ENCODE peak calls at places on chromosomes 16 and 17, in seven cellular contexts. One of them, this sample, is unnamed.

GRCh38 chr17:36004604-36005003 is 3.3 kb upstream of the CCL15 start:
- DNase-seq in fibroblast of lung: no peak
- DNase-seq in kidney epithelial cell: no peak
- DNase-seq in A549: no peak
- DNase-seq in tibial nerve: no peak
- DNase-seq in lung: no peak
- DNase-seq in GM23338: no peak
- DNase-seq in this sample: no peak

GRCh38 chr17:7380321-7380720 is 568 bp upstream of the TNK1 start:
- DNase-seq in fibroblast of lung: peak
- DNase-seq in kidney epithelial cell: no peak
- DNase-seq in A549: no peak
- DNase-seq in tibial nerve: peak
- DNase-seq in lung: peak
- DNase-seq in GM23338: peak
- DNase-seq in this sample: no peak

GRCh38 chr16:85302848-85303353 is 190.6 kb upstream of the CIBAR2 start:
- DNase-seq in fibroblast of lung: no peak
- DNase-seq in kidney epithelial cell: no peak
- DNase-seq in A549: no peak
- DNase-seq in tibial nerve: no peak
- DNase-seq in lung: no peak
- DNase-seq in GM23338: no peak
- DNase-seq in this sample: no peak

GRCh38 chr17:78284146-78284545 is 52.7 kb downstream of the TMEM235 start:
- DNase-seq in fibroblast of lung: peak
- DNase-seq in kidney epithelial cell: no peak
- DNase-seq in A549: no peak
- DNase-seq in tibial nerve: no peak
- DNase-seq in lung: no peak
- DNase-seq in GM23338: no peak
- DNase-seq in this sample: no peak

GRCh38 chr17:17535957-17536356 is 39.8 kb upstream of the RASD1 start:
- DNase-seq in fibroblast of lung: peak
- DNase-seq in kidney epithelial cell: no peak
- DNase-seq in A549: peak
- DNase-seq in tibial nerve: no peak
- DNase-seq in lung: peak
- DNase-seq in GM23338: no peak
- DNase-seq in this sample: peak

GRCh38 chr17:61451538-61452300 is 503 bp upstream of the TBX4 start:
- DNase-seq in fibroblast of lung: peak
- DNase-seq in kidney epithelial cell: no peak
- DNase-seq in A549: no peak
- DNase-seq in tibial nerve: no peak
- DNase-seq in lung: no peak
- DNase-seq in GM23338: peak
- DNase-seq in this sample: no peak

GRCh38 chr16:2866422-2866821 is 8.5 kb upstream of the PRSS22 start:
- DNase-seq in fibroblast of lung: no peak
- DNase-seq in kidney epithelial cell: no peak
- DNase-seq in A549: no peak
- DNase-seq in tibial nerve: no peak
- DNase-seq in lung: no peak
- DNase-seq in GM23338: no peak
- DNase-seq in this sample: no peak

GRCh38 chr17:72338847-72339790 is 218.3 kb downstream of the SOX9 start:
- DNase-seq in fibroblast of lung: peak
- DNase-seq in kidney epithelial cell: peak
- DNase-seq in A549: peak
- DNase-seq in tibial nerve: no peak
- DNase-seq in lung: no peak
- DNase-seq in GM23338: no peak
- DNase-seq in this sample: peak

GRCh38 chr17:58605986-58606385 is 85.9 kb downstream of the TEX14 start:
- DNase-seq in fibroblast of lung: no peak
- DNase-seq in kidney epithelial cell: no peak
- DNase-seq in A549: no peak
- DNase-seq in tibial nerve: no peak
- DNase-seq in lung: no peak
- DNase-seq in GM23338: no peak
- DNase-seq in this sample: no peak

GRCh38 chr16:11405331-11406176 is 60.3 kb downstream of the RMI2 start:
- DNase-seq in fibroblast of lung: peak
- DNase-seq in kidney epithelial cell: no peak
- DNase-seq in A549: peak
- DNase-seq in tibial nerve: peak
- DNase-seq in lung: no peak
- DNase-seq in GM23338: peak
- DNase-seq in this sample: no peak

GRCh38 chr17:45895304-45895968 is 1.1 kb downstream of the MAPT start:
- DNase-seq in fibroblast of lung: peak
- DNase-seq in kidney epithelial cell: no peak
- DNase-seq in A549: peak
- DNase-seq in tibial nerve: no peak
- DNase-seq in lung: no peak
- DNase-seq in GM23338: peak
- DNase-seq in this sample: no peak

GRCh38 chr17:43442711-43443110 is 41.1 kb upstream of the DHX8 start:
- DNase-seq in fibroblast of lung: no peak
- DNase-seq in kidney epithelial cell: no peak
- DNase-seq in A549: no peak
- DNase-seq in tibial nerve: no peak
- DNase-seq in lung: no peak
- DNase-seq in GM23338: no peak
- DNase-seq in this sample: peak

GRCh38 chr16:85441189-85441889 is 171.8 kb upstream of the GSE1 start:
- DNase-seq in fibroblast of lung: no peak
- DNase-seq in kidney epithelial cell: no peak
- DNase-seq in A549: no peak
- DNase-seq in tibial nerve: no peak
- DNase-seq in lung: no peak
- DNase-seq in GM23338: peak
- DNase-seq in this sample: no peak

GRCh38 chr17:78965369-78965982 is 14.2 kb downstream of the LGALS3BP start:
- DNase-seq in fibroblast of lung: no peak
- DNase-seq in kidney epithelial cell: no peak
- DNase-seq in A549: no peak
- DNase-seq in tibial nerve: no peak
- DNase-seq in lung: no peak
- DNase-seq in GM23338: no peak
- DNase-seq in this sample: no peak

GRCh38 chr16:56862776-56863175 is 2.2 kb upstream of the SLC12A3 start:
- DNase-seq in fibroblast of lung: no peak
- DNase-seq in kidney epithelial cell: no peak
- DNase-seq in A549: no peak
- DNase-seq in tibial nerve: no peak
- DNase-seq in lung: no peak
- DNase-seq in GM23338: no peak
- DNase-seq in this sample: no peak

GRCh38 chr16:85319984-85320440 is 207.7 kb upstream of the CIBAR2 start:
- DNase-seq in fibroblast of lung: no peak
- DNase-seq in kidney epithelial cell: no peak
- DNase-seq in A549: no peak
- DNase-seq in tibial nerve: no peak
- DNase-seq in lung: no peak
- DNase-seq in GM23338: no peak
- DNase-seq in this sample: no peak

GRCh38 chr16:85313541-85314208 is 201.4 kb upstream of the CIBAR2 start:
- DNase-seq in fibroblast of lung: peak
- DNase-seq in kidney epithelial cell: no peak
- DNase-seq in A549: no peak
- DNase-seq in tibial nerve: no peak
- DNase-seq in lung: no peak
- DNase-seq in GM23338: no peak
- DNase-seq in this sample: no peak

GRCh38 chr16:16009396-16009795 is 60.0 kb downstream of the ABCC1 start:
- DNase-seq in fibroblast of lung: no peak
- DNase-seq in kidney epithelial cell: no peak
- DNase-seq in A549: no peak
- DNase-seq in tibial nerve: no peak
- DNase-seq in lung: no peak
- DNase-seq in GM23338: no peak
- DNase-seq in this sample: no peak

GRCh38 chr17:80694992-80695912 is 150.6 kb downstream of the RPTOR start:
- DNase-seq in fibroblast of lung: no peak
- DNase-seq in kidney epithelial cell: peak
- DNase-seq in A549: no peak
- DNase-seq in tibial nerve: no peak
- DNase-seq in lung: no peak
- DNase-seq in GM23338: peak
- DNase-seq in this sample: no peak

GRCh38 chr17:74325743-74326379 is at the start of gene KIF19:
- DNase-seq in fibroblast of lung: no peak
- DNase-seq in kidney epithelial cell: no peak
- DNase-seq in A549: no peak
- DNase-seq in tibial nerve: no peak
- DNase-seq in lung: peak
- DNase-seq in GM23338: peak
- DNase-seq in this sample: no peak

GRCh38 chr17:74324521-74324920 is 1.5 kb upstream of the KIF19 start:
- DNase-seq in fibroblast of lung: no peak
- DNase-seq in kidney epithelial cell: no peak
- DNase-seq in A549: no peak
- DNase-seq in tibial nerve: no peak
- DNase-seq in lung: no peak
- DNase-seq in GM23338: no peak
- DNase-seq in this sample: no peak

GRCh38 chr17:74328487-74328886 is 2.5 kb downstream of the KIF19 start:
- DNase-seq in fibroblast of lung: no peak
- DNase-seq in kidney epithelial cell: no peak
- DNase-seq in A549: no peak
- DNase-seq in tibial nerve: no peak
- DNase-seq in lung: no peak
- DNase-seq in GM23338: no peak
- DNase-seq in this sample: no peak

GRCh38 chr17:74326506-74326905 is 480 bp downstream of the KIF19 start:
- DNase-seq in fibroblast of lung: no peak
- DNase-seq in kidney epithelial cell: no peak
- DNase-seq in A549: no peak
- DNase-seq in tibial nerve: no peak
- DNase-seq in lung: no peak
- DNase-seq in GM23338: peak
- DNase-seq in this sample: no peak

DNA sequence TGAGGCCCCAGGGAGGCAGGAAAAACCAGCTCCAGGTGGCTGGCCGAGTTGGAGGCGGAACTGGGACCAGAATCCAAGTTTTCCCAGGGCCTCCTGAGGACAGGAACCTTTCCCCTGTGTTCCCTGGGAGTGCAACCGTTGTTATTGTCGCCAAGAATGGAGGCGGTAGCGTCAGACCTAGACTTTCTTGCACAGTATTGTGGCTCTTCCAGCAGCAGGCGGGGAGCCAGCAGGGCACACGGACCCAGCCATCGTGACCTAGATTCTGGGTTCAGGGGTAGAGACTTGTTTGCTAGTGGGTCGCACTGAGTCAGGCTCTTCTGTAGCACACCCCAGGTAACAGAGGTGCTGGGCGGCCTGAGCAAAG is 667 bp upstream of the KIF19 start:
- DNase-seq in fibroblast of lung: no peak
- DNase-seq in kidney epithelial cell: no peak
- DNase-seq in A549: no peak
- DNase-seq in tibial nerve: no peak
- DNase-seq in lung: no peak
- DNase-seq in GM23338: peak
- DNase-seq in this sample: no peak
- H3K4me3 ChIP-seq in fibroblast of lung: no peak
- H3K4me3 ChIP-seq in kidney epithelial cell: no peak
- H3K4me3 ChIP-seq in A549: no peak
- H3K4me3 ChIP-seq in tibial nerve: peak
- H3K4me3 ChIP-seq in lung: no peak
- H3K4me3 ChIP-seq in GM23338: peak
- H3K4me3 ChIP-seq in this sample: no peak

DNA sequence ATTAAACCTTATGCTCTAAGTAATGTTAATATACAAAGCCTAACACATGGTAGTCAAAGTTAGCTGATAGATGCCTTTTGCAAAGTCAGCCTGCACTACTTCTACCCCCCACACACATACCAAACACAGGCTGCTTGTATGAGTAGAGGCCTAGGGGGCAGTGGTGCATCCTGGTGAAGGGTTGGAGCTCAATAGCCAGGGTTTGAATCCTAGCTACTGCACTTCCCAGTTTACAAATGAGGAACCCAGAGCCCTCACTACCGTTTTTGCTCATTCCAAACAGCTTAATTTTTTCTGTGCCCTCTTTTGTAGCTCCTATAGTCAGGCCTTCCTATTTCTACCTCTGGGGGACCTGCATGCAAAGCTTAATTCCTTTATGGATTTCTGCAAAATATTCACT is 18.9 kb upstream of the HYDIN start:
- DNase-seq in fibroblast of lung: no peak
- DNase-seq in kidney epithelial cell: no peak
- DNase-seq in A549: no peak
- DNase-seq in tibial nerve: no peak
- DNase-seq in lung: no peak
- DNase-seq in GM23338: peak
- DNase-seq in this sample: no peak
- TF ChIP-seq CTCF in fibroblast of lung: no peak
- TF ChIP-seq CTCF in kidney epithelial cell: no peak
- TF ChIP-seq CTCF in A549: no peak
- TF ChIP-seq CTCF in tibial nerve: no peak
- TF ChIP-seq CTCF in lung: no peak
- TF ChIP-seq CTCF in GM23338: peak
- TF ChIP-seq CTCF in this sample: no peak

GRCh38 chr16:30064746-30065111 is 831 bp upstream of the ALDOA start:
- DNase-seq in fibroblast of lung: no peak
- DNase-seq in kidney epithelial cell: no peak
- DNase-seq in A549: no peak
- DNase-seq in tibial nerve: peak
- DNase-seq in lung: no peak
- DNase-seq in GM23338: no peak
- DNase-seq in this sample: no peak

GRCh38 chr16:30065943-30066881 is 652 bp downstream of the ALDOA start:
- DNase-seq in fibroblast of lung: peak
- DNase-seq in kidney epithelial cell: no peak
- DNase-seq in A549: no peak
- DNase-seq in tibial nerve: no peak
- DNase-seq in lung: peak
- DNase-seq in GM23338: peak
- DNase-seq in this sample: no peak

GRCh38 chr16:30065112-30065942 is at the start of gene ALDOA:
- DNase-seq in fibroblast of lung: peak
- DNase-seq in kidney epithelial cell: peak
- DNase-seq in A549: peak
- DNase-seq in tibial nerve: peak
- DNase-seq in lung: peak
- DNase-seq in GM23338: peak
- DNase-seq in this sample: peak

GRCh38 chr16:30063278-30063892 is 2.2 kb upstream of the ALDOA start:
- DNase-seq in fibroblast of lung: no peak
- DNase-seq in kidney epithelial cell: no peak
- DNase-seq in A549: no peak
- DNase-seq in tibial nerve: no peak
- DNase-seq in lung: no peak
- DNase-seq in GM23338: no peak
- DNase-seq in this sample: no peak

GRCh38 chr16:30063893-30064745 is 1.4 kb upstream of the ALDOA start:
- DNase-seq in fibroblast of lung: peak
- DNase-seq in kidney epithelial cell: no peak
- DNase-seq in A549: peak
- DNase-seq in tibial nerve: peak
- DNase-seq in lung: peak
- DNase-seq in GM23338: peak
- DNase-seq in this sample: no peak
- H3K4me3 ChIP-seq in fibroblast of lung: peak
- H3K4me3 ChIP-seq in kidney epithelial cell: peak
- H3K4me3 ChIP-seq in A549: peak
- H3K4me3 ChIP-seq in tibial nerve: peak
- H3K4me3 ChIP-seq in lung: peak
- H3K4me3 ChIP-seq in GM23338: peak
- H3K4me3 ChIP-seq in this sample: peak

GRCh38 chr17:37429442-37429841 is 22.8 kb downstream of the TADA2A start:
- DNase-seq in fibroblast of lung: peak
- DNase-seq in kidney epithelial cell: no peak
- DNase-seq in A549: no peak
- DNase-seq in tibial nerve: no peak
- DNase-seq in lung: no peak
- DNase-seq in GM23338: no peak
- DNase-seq in this sample: no peak
- TF ChIP-seq CTCF in fibroblast of lung: no peak
- TF ChIP-seq CTCF in kidney epithelial cell: no peak
- TF ChIP-seq CTCF in A549: no peak
- TF ChIP-seq CTCF in tibial nerve: no peak
- TF ChIP-seq CTCF in lung: no peak
- TF ChIP-seq CTCF in GM23338: no peak
- TF ChIP-seq CTCF in this sample: no peak

This sample was measured in astrocyte of the cerebellum.